ENCODE peak calls at places on chromosomes 12 and 14, in eight cellular contexts. C is NK-92 treated with Interleukin-12 subunit alpha and Interleukin-12 subunit beta, amount 100 ng/mL, for 24 hours; E is activated T-helper 9 cell treated with anti-CD3 and anti-CD28 coated beads, Interleukin-2, amount 50 U/mL, for 16 hours; N is cardiac septum; K is mesendoderm; F is activated naive CD8-positive, alpha-beta T cell treated with anti-CD3 and anti-CD28 coated beads, Interleukin-2, amount 50 U/mL, for 16 hours; I is NCI-H146; U is HT-29. X is an unnamed sample.

GRCh38 chr12:57781241-57781640 is 1.3 kb upstream of the TSFM start:
- DNase-seq in E (no peak), N (no peak), F (no peak), K (no peak), C (no peak), U (no peak), I (no peak), X (no peak)

GRCh38 chr12:67705394-67706370 is 57.1 kb downstream of the DYRK2 start:
- DNase-seq in I (no peak), C (no peak), K (no peak), N (no peak), E (no peak), U (peak; percentile 18), F (no peak), X (no peak)

GRCh38 chr12:63882844-63883243 is 38.3 kb downstream of the SRGAP1 start:
- DNase-seq in N (no peak), E (no peak), K (peak; percentile 43), I (peak; percentile 71), U (no peak), F (no peak), C (no peak), X (peak; percentile 81)

GRCh38 chr12:57782243-57782607 is 362 bp upstream of the TSFM start:
- DNase-seq in N (no peak), C (no peak), K (no peak), E (no peak), I (no peak), U (no peak), F (no peak), X (no peak)

GRCh38 chr14:61380984-61381383 is 59.6 kb downstream of the PRKCH start:
- DNase-seq in K (peak; percentile 75), U (no peak), N (no peak), F (no peak), E (no peak), I (no peak), C (no peak), X (no peak)

GRCh38 chr14:61493239-61493638 is 171.9 kb downstream of the PRKCH start:
- DNase-seq in F (no peak), I (no peak), E (no peak), C (no peak), K (peak; percentile 84), U (no peak), N (no peak), X (no peak)

GRCh38 chr12:120485914-120486881 is 9.7 kb upstream of the DYNLL1 start:
- DNase-seq in U (no peak), N (no peak), C (no peak), E (no peak), I (no peak), K (no peak), F (no peak), X (no peak)

GRCh38 chr12:50626026-50626425 is 121.2 kb downstream of the DIP2B start:
- DNase-seq in U (no peak), F (no peak), N (no peak), E (no peak), I (no peak), K (no peak), C (no peak), X (no peak)

GRCh38 chr14:57533214-57533613 is 39.6 kb upstream of the CCDC198 start:
- DNase-seq in I (no peak), K (peak; percentile 49), E (no peak), F (no peak), U (peak; percentile 45), C (no peak), N (no peak), X (no peak)

GRCh38 chr14:67411820-67412421 is at the start of gene PLEK2:
- DNase-seq in U (peak; percentile 79), C (no peak), F (no peak), K (no peak), E (peak; percentile 26), I (peak; percentile 84), N (no peak), X (peak; percentile 73)

GRCh38 chr14:72598328-72598727 is 295.6 kb downstream of the DPF3 start:
- DNase-seq in U (no peak), I (no peak), N (no peak), K (no peak), F (no peak), E (no peak), C (no peak), X (no peak)

GRCh38 chr14:77140937-77141591 is 527 bp downstream of the ZDHHC22 start:
- DNase-seq in F (no peak), C (no peak), I (peak; percentile 49), K (peak; percentile 82), E (no peak), U (no peak), N (peak; percentile 46), X (peak; percentile 34)

GRCh38 chr12:46395308-46395707 is 22.7 kb upstream of the SLC38A2 start:
- DNase-seq in K (no peak), F (no peak), E (no peak), N (no peak), C (no peak), I (no peak), U (no peak), X (no peak)

GRCh38 chr12:57769594-57769993 is 2.3 kb downstream of the METTL1 start:
- DNase-seq in K (no peak), I (no peak), E (no peak), N (no peak), U (no peak), F (no peak), C (no peak), X (no peak)

GRCh38 chr12:124583854-124584253 is 16.4 kb upstream of the NCOR2 start:
- DNase-seq in E (no peak), C (no peak), K (peak; percentile 44), U (no peak), N (no peak), I (no peak), F (no peak), X (no peak)